ENCODE peak calls at places on chromosome 11, in six cellular contexts. O is NCI-H2029 treated with DMSO at 0.1 percent for 48 hours; Q is lung microvascular endothelial cell; T is cardiac fibroblast; M is cortex of kidney; H is stimulated activated naive B cell treated with anti-CD40 and anti-IgM and Interleukin-4, amounts not matched to agents 10 μg/mL and 1 μg/mL and 100 μg/mL, for 72 hours. W is an unnamed sample.

GRCh38 chr11:117458275-117459120 is 130.8 kb downstream of the CEP164 start:
- DNase-seq in O (peak; percentile 65), Q (no peak), T (no peak), M (no peak), H (peak; percentile 39), W (peak; percentile 69)

GRCh38 chr11:76329983-76330382 is 50.9 kb downstream of the THAP12 start:
- DNase-seq in O (no peak), Q (no peak), T (no peak), M (no peak), H (no peak), W (no peak)

GRCh38 chr11:13344818-13345217 is 67.2 kb downstream of the BMAL1 start:
- DNase-seq in O (no peak), Q (no peak), T (no peak), M (no peak), H (no peak), W (no peak)

GRCh38 chr11:94271885-94272372 is 32.5 kb upstream of the IZUMO1R start:
- DNase-seq in O (no peak), Q (no peak), T (no peak), M (no peak), H (peak; percentile 27), W (no peak)

GRCh38 chr11:116835042-116835772 is 2.2 kb downstream of the APOA1 start:
- DNase-seq in O (no peak), Q (peak; percentile 43), T (no peak), M (no peak), H (no peak), W (no peak)

GRCh38 chr11:126383301-126384052 is 28.0 kb downstream of the ST3GAL4 start:
- DNase-seq in O (no peak), Q (no peak), T (no peak), M (no peak), H (no peak), W (no peak)

GRCh38 chr11:27357250-27357649 is 5.8 kb downstream of the CCDC34 start:
- DNase-seq in O (peak; percentile 61), Q (no peak), T (no peak), M (no peak), H (no peak), W (no peak)

GRCh38 chr11:120207517-120207916 is 3.3 kb upstream of the OAF start:
- DNase-seq in O (no peak), Q (no peak), T (no peak), M (no peak), H (no peak), W (no peak)

GRCh38 chr11:66363187-66363601 is 8.4 kb downstream of the SLC29A2 start:
- DNase-seq in O (no peak), Q (no peak), T (no peak), M (no peak), H (no peak), W (no peak)

GRCh38 chr11:35247863-35248262 is 108.9 kb downstream of the CD44 start:
- DNase-seq in O (no peak), Q (no peak), T (no peak), M (no peak), H (no peak), W (no peak)

GRCh38 chr11:94563176-94563847 is 3.9 kb upstream of the PIWIL4 start:
- DNase-seq in O (no peak), Q (peak; percentile 73), T (peak; percentile 73), M (no peak), H (no peak), W (no peak)

GRCh38 chr11:76371170-76371569 is 9.8 kb downstream of the THAP12 start:
- DNase-seq in O (peak; percentile 25), Q (peak; percentile 89), T (peak; percentile 71), M (no peak), H (peak; percentile 17), W (peak; percentile 48)

GRCh38 chr11:108947654-108948570 is 283.0 kb downstream of the DDX10 start:
- DNase-seq in O (no peak), Q (peak; percentile 61), T (no peak), M (no peak), H (no peak), W (no peak)

GRCh38 chr11:115939726-115940421 is 435.7 kb upstream of the CADM1 start:
- DNase-seq in O (no peak), Q (no peak), T (no peak), M (no peak), H (no peak), W (peak; percentile 81)

GRCh38 chr11:80700386-80700785 is 1259.6 kb upstream of the TENM4 start:
- DNase-seq in O (no peak), Q (no peak), T (no peak), M (no peak), H (no peak), W (no peak)

GRCh38 chr11:113377606-113378005 is 10.0 kb upstream of the ANKK1 start:
- DNase-seq in O (no peak), Q (no peak), T (peak; percentile 22), M (no peak), H (no peak), W (no peak)

GRCh38 chr11:78688460-78688859 is 113.8 kb upstream of the NARS2 start:
- DNase-seq in O (no peak), Q (no peak), T (no peak), M (no peak), H (no peak), W (no peak)

GRCh38 chr11:63683133-63683991 is 2.1 kb downstream of the RTN3 start:
- DNase-seq in O (no peak), Q (peak; percentile 19), T (peak; percentile 60), M (no peak), H (no peak), W (no peak)

W was measured in SHP77.